ENCODE peak calls at places on chromosome 1, in ten cellular contexts. P, B, V, H, X, Y, A, Z, L and M are unnamed samples.

GRCh38 chr1:209772116-209772515 is 12.2 kb downstream of the C1orf74 start:
- DNase-seq in P (no peak), B (no peak), V (no peak), H (no peak), X (no peak), Y (no peak), A (no peak), Z (no peak), L (no peak), M (no peak)

GRCh38 chr1:97834903-97835302 is 85.9 kb downstream of the DPYD start:
- DNase-seq in P (no peak), B (no peak), V (no peak), H (no peak), X (no peak), Y (no peak), A (no peak), Z (no peak), L (no peak), M (no peak)

GRCh38 chr1:52237430-52237829 is 95.5 kb downstream of the ZFYVE9 start:
- DNase-seq in P (no peak), B (peak; percentile 67), V (no peak), H (no peak), X (no peak), Y (no peak), A (no peak), Z (no peak), L (peak; percentile 77), M (no peak)

GRCh38 chr1:152502496-152503180 is 8.0 kb upstream of the LCE5A start:
- DNase-seq in P (no peak), B (peak; percentile 87), V (no peak), H (no peak), X (no peak), Y (no peak), A (no peak), Z (no peak), L (no peak), M (no peak)

GRCh38 chr1:207806531-207807394 is 54.9 kb downstream of the CD46 start:
- DNase-seq in P (no peak), B (peak; percentile 84), V (no peak), H (no peak), X (no peak), Y (no peak), A (peak; percentile 22), Z (no peak), L (peak; percentile 68), M (no peak)

GRCh38 chr1:29746076-29746665 is 509.8 kb downstream of the PTPRU start:
- DNase-seq in P (no peak), B (no peak), V (no peak), H (no peak), X (no peak), Y (no peak), A (no peak), Z (no peak), L (no peak), M (no peak)

GRCh38 chr1:203089651-203090045 is 3.8 kb upstream of the MYOG start:
- DNase-seq in P (no peak), B (no peak), V (no peak), H (no peak), X (no peak), Y (no peak), A (no peak), Z (no peak), L (no peak), M (no peak)

GRCh38 chr1:64686828-64687724 is 57.8 kb upstream of the RAVER2 start:
- DNase-seq in P (peak; percentile 30), B (peak; percentile 72), V (peak; percentile 81), H (no peak), X (no peak), Y (no peak), A (no peak), Z (peak; percentile 16), L (peak; percentile 71), M (peak; percentile 10)

GRCh38 chr1:248837045-248837793 is 805 bp upstream of the ZNF672 start:
- DNase-seq in P (no peak), B (no peak), V (peak; percentile 10), H (no peak), X (peak; percentile 54), Y (no peak), A (no peak), Z (no peak), L (peak; percentile 3), M (no peak)

GRCh38 chr1:224201336-224201735 is 18.3 kb downstream of the DEGS1 start:
- DNase-seq in P (no peak), B (peak; percentile 76), V (no peak), H (no peak), X (no peak), Y (no peak), A (no peak), Z (no peak), L (no peak), M (no peak)

GRCh38 chr1:245551536-245551935 is 396.8 kb downstream of the KIF26B start:
- DNase-seq in P (no peak), B (no peak), V (no peak), H (no peak), X (no peak), Y (no peak), A (no peak), Z (no peak), L (no peak), M (no peak)

GRCh38 chr1:109719337-109719837 is 7.3 kb downstream of the GSTM5 start:
- DNase-seq in P (no peak), B (no peak), V (peak; percentile 61), H (no peak), X (no peak), Y (no peak), A (no peak), Z (no peak), L (peak; percentile 41), M (no peak)

GRCh38 chr1:209435654-209436566 is 147.6 kb upstream of the CAMK1G start:
- DNase-seq in P (peak; percentile 60), B (peak; percentile 90), V (peak; percentile 84), H (peak; percentile 73), X (peak; percentile 78), Y (peak; percentile 4), A (peak; percentile 54), Z (peak; percentile 90), L (peak; percentile 75), M (peak; percentile 56)

GRCh38 chr1:150516616-150517015 is 1.1 kb downstream of the FALEC start:
- DNase-seq in P (no peak), B (peak; percentile 40), V (no peak), H (no peak), X (no peak), Y (peak; percentile 6), A (no peak), Z (no peak), L (peak; percentile 19), M (no peak)

GRCh38 chr1:26540346-26540745 is 10.8 kb downstream of the RPS6KA1 start:
- DNase-seq in P (no peak), B (no peak), V (no peak), H (no peak), X (no peak), Y (no peak), A (no peak), Z (no peak), L (no peak), M (no peak)

GRCh38 chr1:21397813-21398188 is 42.1 kb upstream of the NBPF3 start:
- DNase-seq in P (peak; percentile 26), B (no peak), V (no peak), H (no peak), X (no peak), Y (no peak), A (no peak), Z (no peak), L (no peak), M (no peak)

GRCh38 chr1:163054056-163054706 is 15.0 kb upstream of the RGS4 start:
- DNase-seq in P (no peak), B (no peak), V (no peak), H (no peak), X (no peak), Y (no peak), A (no peak), Z (no peak), L (no peak), M (no peak)

GRCh38 chr1:194846488-194846887 is 1660.1 kb upstream of the B3GALT2 start:
- DNase-seq in P (no peak), B (no peak), V (no peak), H (no peak), X (no peak), Y (no peak), A (no peak), Z (no peak), L (no peak), M (no peak)

GRCh38 chr1:153490272-153491051 is 30.0 kb upstream of the S100A7 start:
- DNase-seq in P (no peak), B (peak; percentile 39), V (peak; percentile 91), H (peak; percentile 73), X (peak; percentile 81), Y (no peak), A (peak; percentile 92), Z (no peak), L (peak; percentile 94), M (no peak)